ENCODE peak calls at places on chromosomes 4 and X, in four cellular contexts. E is fibroblast of lung, I is endodermal cell, F is A673. A is an unnamed sample. For H3K36me3, the result is how much of the 10 kb centered on the place peaks cover.

GRCh38 chr4:55736605-55737183 is 82.9 kb upstream of the EXOC1L start:
- DNase-seq in E (peak), I (no peak), F (peak), A (peak)

GRCh38 chr4:52743444-52744019 is 7.7 kb downstream of the ERVMER34-1 start:
- DNase-seq in F (no peak), E (no peak), I (no peak), A (no peak)

GRCh38 chrX:153052534-153052933 is 3.7 kb upstream of the PNMA3 start:
- DNase-seq in I (no peak), E (no peak), F (no peak), A (no peak)

GRCh38 chr4:137267024-137267423 is 265.3 kb downstream of the PCDH18 start:
- DNase-seq in I (no peak), F (no peak), E (peak), A (no peak)

GRCh38 chr4:185997287-185997686 is 71.7 kb upstream of the TLR3 start:
- DNase-seq in E (no peak), I (no peak), F (no peak), A (no peak)

GRCh38 chr4:73676881-73677323 is 56.7 kb upstream of the RASSF6 start:
- DNase-seq in E (peak), F (no peak), I (no peak), A (peak)

GRCh38 chr4:117893207-117893606 is 141.1 kb upstream of the NDST3 start:
- DNase-seq in E (no peak), I (no peak), F (no peak), A (no peak)

GRCh38 chr4:80360102-80360501 is 24.6 kb downstream of the CFAP299 start:
- DNase-seq in E (no peak), F (no peak), I (no peak), A (no peak)

GRCh38 chr4:90603540-90603939 is 476.3 kb downstream of the CCSER1 start:
- DNase-seq in I (no peak), E (no peak), F (no peak), A (no peak)

GRCh38 chr4:13903851-13904340 is 276.4 kb upstream of the BOD1L1 start:
- DNase-seq in E (no peak), I (no peak), F (no peak), A (no peak)

GRCh38 chr4:98627883-98628282 is 30.5 kb downstream of the TSPAN5 start:
- DNase-seq in I (no peak), F (no peak), E (peak), A (no peak)

GRCh38 chr4:6076391-6076790 is 58.2 kb upstream of the C4orf50 start:
- DNase-seq in F (no peak), I (peak), E (no peak), A (no peak)

GRCh38 chr4:70623301-70623700 is 5.2 kb upstream of the ENAM start:
- DNase-seq in E (no peak), I (no peak), F (no peak), A (no peak)

GRCh38 chr4:20251796-20252655 is at the start of gene SLIT2:
- DNase-seq in I (peak), F (peak), E (peak), A (peak)

GRCh38 chr4:100075056-100075455 is 115.2 kb downstream of the DDIT4L start:
- DNase-seq in F (no peak), E (no peak), I (no peak), A (no peak)

GRCh38 chr4:13920111-13920875 is 292.8 kb upstream of the BOD1L1 start:
- DNase-seq in F (no peak), I (no peak), E (peak), A (no peak)

GRCh38 chr4:44927361-44928061 is 201.2 kb upstream of the GNPDA2 start:
- DNase-seq in I (no peak), E (peak), F (peak), A (peak)

GRCh38 chrX:149121526-149121925 is 383.6 kb downstream of the IDS start:
- DNase-seq in I (no peak), F (no peak), E (no peak), A (no peak)

GRCh38 chr4:74395633-74396032 is 30.7 kb downstream of the EREG start:
- DNase-seq in F (no peak), E (peak), I (no peak), A (no peak)

GRCh38 chr4:80215449-80216052 is 18.2 kb downstream of the PRDM8 start:
- DNase-seq in I (no peak), F (peak), E (peak), A (peak)

DNA sequence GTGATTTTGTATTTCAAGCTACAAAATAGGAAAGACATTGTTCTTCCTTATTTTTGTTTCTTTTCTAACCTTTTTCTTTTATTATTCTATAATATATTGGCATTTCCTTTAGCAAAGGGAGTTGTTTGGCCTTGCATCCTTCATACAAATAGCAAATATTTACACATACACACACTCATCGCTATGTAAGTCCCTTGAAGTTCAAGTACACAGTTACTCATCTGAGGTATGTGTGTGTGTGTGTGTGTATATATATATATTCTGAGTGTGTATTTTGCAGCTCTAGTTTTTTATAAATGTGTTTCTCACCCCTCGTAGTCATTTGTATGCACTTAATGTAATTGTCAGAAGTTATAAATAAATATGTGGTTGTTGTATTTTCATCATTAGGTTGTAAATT is 724.8 kb upstream of the MAGEB2 start:
- DNase-seq in I (no peak), F (no peak), E (no peak), A (no peak)
- H3K27ac ChIP-seq in I (no peak), F (no peak), E (no peak), A (no peak)

DNA sequence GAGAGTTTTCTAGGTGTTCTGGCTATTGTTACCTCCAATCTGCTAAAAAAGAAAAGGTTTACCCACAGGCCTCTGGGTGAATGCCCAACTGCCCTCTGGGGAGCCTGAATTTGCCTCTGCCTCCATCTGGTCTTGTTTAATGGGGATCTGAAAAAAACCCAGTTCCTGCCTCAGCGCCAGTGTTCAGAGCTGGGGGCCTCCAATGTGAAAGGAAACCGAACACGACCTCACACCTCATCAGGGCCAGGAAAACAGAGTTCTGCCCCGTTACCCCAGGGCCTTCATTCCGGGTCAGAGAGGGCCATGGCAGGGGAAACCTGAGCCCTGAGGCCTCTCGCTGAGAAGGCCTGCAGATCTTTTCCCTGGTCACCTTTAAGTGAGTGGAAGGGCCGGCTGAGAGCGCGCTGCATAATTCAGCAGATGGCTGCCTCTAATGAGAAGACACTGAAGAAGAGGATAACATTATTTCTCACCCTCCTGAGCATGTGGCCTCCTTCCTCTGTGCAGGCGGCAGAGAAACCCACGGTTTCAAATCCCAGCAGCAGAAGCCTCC is 6.8 kb downstream of the SEPTIN6 start:
- DNase-seq in E (peak), F (peak), I (no peak), A (peak)
- H3K4me3 ChIP-seq in E (no peak), F (no peak), I (no peak), A (no peak)

DNA sequence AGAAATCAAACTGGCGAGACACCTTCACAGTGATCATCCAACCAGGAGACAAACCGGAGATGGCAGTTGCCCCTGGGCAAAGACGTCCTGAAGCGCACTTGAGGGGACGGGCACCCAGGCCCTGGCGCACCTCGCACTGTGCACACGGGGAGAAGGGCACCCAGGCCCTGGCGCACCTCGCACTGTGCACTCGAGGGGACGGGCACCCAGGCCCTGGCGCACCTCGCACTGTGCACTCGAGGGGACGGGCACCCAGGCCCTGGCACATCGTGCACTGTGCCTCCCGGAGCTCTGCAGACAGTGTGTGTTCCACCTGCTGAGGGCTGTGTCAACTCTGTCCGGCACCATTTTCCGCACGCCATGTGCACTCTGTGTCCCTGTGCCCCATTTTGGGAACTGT is 34.6 kb upstream of the CPLX1 start:
- DNase-seq in I (no peak), E (no peak), F (no peak), A (no peak)
- H3K36me3 ChIP-seq in I (under half), E (under half), F (under half), A (half or more)

DNA sequence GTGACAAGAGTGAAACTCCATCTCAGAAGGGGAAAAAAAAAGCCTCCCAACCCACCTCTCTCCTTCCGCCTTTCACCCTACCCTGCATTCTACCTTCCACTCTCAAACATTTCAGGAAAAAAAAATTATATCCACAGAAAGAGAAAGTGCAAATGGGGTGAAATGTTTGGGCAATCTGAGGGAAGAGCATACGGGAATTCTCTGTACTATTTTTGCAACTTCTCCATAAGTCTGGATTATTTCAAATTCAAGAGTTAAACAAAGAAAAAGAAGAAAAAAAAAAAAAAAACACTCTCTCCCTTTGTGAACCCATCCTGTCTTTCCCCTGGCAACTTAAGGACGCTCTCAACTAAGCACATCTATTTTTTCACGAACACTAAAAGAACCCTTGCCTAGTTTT is 41.3 kb downstream of the AFAP1 start:
- DNase-seq in E (no peak), I (no peak), F (no peak), A (no peak)
- H3K27ac ChIP-seq in E (no peak), I (no peak), F (no peak), A (no peak)

GRCh38 chrX:25004040-25004439 is 11.7 kb downstream of the ARX start:
- DNase-seq in F (no peak), I (no peak), E (no peak), A (no peak)

GRCh38 chrX:25004485-25005032 is 11.2 kb downstream of the ARX start:
- DNase-seq in E (no peak), F (no peak), I (peak), A (no peak)

GRCh38 chrX:25001808-25002657 is 13.7 kb downstream of the ARX start:
- DNase-seq in F (no peak), I (peak), E (no peak), A (no peak)

GRCh38 chrX:25003066-25003849 is 12.5 kb downstream of the ARX start:
- DNase-seq in F (no peak), I (peak), E (no peak), A (no peak)

GRCh38 chrX:25002658-25003015 is 13.1 kb downstream of the ARX start:
- DNase-seq in F (no peak), E (no peak), I (peak), A (no peak)
- H3K4me3 ChIP-seq in F (no peak), E (no peak), I (peak), A (no peak)

GRCh38 chr4:7771541-7772507 is 167.8 kb downstream of the AFAP1 start:
- DNase-seq in E (no peak), I (no peak), F (no peak), A (no peak)
- H3K36me3 ChIP-seq in E (under half), I (half or more), F (under half), A (under half)